ENCODE peak calls at places on chromosomes 1 and 21, in five cellular contexts. L is heart left ventricle, M is tibial nerve, Y is HepG2, E is hepatocyte. N is an unnamed sample.

GRCh38 chr1:64073705-64074104 is 129.7 kb upstream of the UBE2U start:
- DNase-seq in Y (no peak), L (no peak), M (no peak), E (no peak), N (peak; percentile 20)

GRCh38 chr1:200243042-200243437 is 166.8 kb downstream of the ZNF281 start:
- DNase-seq in E (peak; percentile 10), M (no peak), Y (no peak), L (no peak), N (no peak)

GRCh38 chr21:32844653-32845443 is 73.3 kb upstream of the PAXBP1 start:
- DNase-seq in M (no peak), E (peak; percentile 19), L (no peak), Y (no peak), N (no peak)

GRCh38 chr1:32761253-32761877 is 55.8 kb downstream of the YARS1 start:
- DNase-seq in L (no peak), E (peak; percentile 63), M (peak; percentile 57), Y (no peak), N (peak; percentile 30)

GRCh38 chr1:180218806-180219765 is 11.0 kb upstream of the LHX4 start:
- DNase-seq in Y (no peak), M (no peak), E (no peak), L (no peak), N (no peak)

GRCh38 chr1:156444407-156445001 is 56.1 kb downstream of the MEF2D start:
- DNase-seq in M (no peak), E (no peak), Y (peak; percentile 52), L (no peak), N (peak; percentile 70)

GRCh38 chr1:22835920-22836319 is 125.3 kb downstream of the EPHB2 start:
- DNase-seq in E (peak; percentile 65), M (no peak), Y (no peak), L (no peak), N (no peak)

GRCh38 chr1:159141584-159142518 is 29.6 kb upstream of the CADM3 start:
- DNase-seq in Y (no peak), M (no peak), L (no peak), E (no peak), N (peak; percentile 45)

GRCh38 chr1:165352442-165353293 is 3.8 kb downstream of the LMX1A start:
- DNase-seq in Y (no peak), L (no peak), E (peak; percentile 48), M (no peak), N (no peak)

GRCh38 chr21:31354604-31355443 is 10.8 kb upstream of the TIAM1 start:
- DNase-seq in M (no peak), L (no peak), E (no peak), Y (no peak), N (no peak)

GRCh38 chr21:38298833-38299232 is 42.0 kb downstream of the KCNJ15 start:
- DNase-seq in E (no peak), L (no peak), M (no peak), Y (no peak), N (no peak)

GRCh38 chr1:244065960-244066388 is 14.9 kb downstream of the ZBTB18 start:
- DNase-seq in M (no peak), E (no peak), Y (no peak), L (no peak), N (no peak)

GRCh38 chr21:40349591-40349990 is 482.4 kb downstream of the PCP4 start:
- DNase-seq in M (no peak), E (no peak), Y (no peak), L (no peak), N (no peak)

GRCh38 chr1:180343931-180344406 is 113.9 kb downstream of the LHX4 start:
- DNase-seq in Y (no peak), M (peak; percentile 48), E (peak; percentile 9), L (peak; percentile 31), N (peak; percentile 49)

GRCh38 chr1:231691618-231692259 is 65.1 kb downstream of the DISC1 start:
- DNase-seq in M (peak; percentile 55), E (peak; percentile 48), L (no peak), Y (peak; percentile 31), N (peak; percentile 45)

GRCh38 chr1:154773551-154773950 is 96.5 kb downstream of the KCNN3 start:
- DNase-seq in M (no peak), E (no peak), L (no peak), Y (no peak), N (no peak)

GRCh38 chr1:38872401-38873026 is 634 bp downstream of the MYCBP start:
- DNase-seq in L (peak; percentile 30), E (peak; percentile 28), Y (no peak), M (no peak), N (no peak)

GRCh38 chr21:36149788-36150187 is 6.8 kb upstream of the DOP1B start:
- DNase-seq in M (no peak), L (no peak), E (no peak), Y (no peak), N (no peak)

GRCh38 chr1:70072239-70072751 is 133.1 kb downstream of the LRRC40 start:
- DNase-seq in Y (no peak), M (no peak), L (no peak), E (no peak), N (no peak)

GRCh38 chr1:213582976-213583567 is 404.7 kb upstream of the PROX1 start:
- DNase-seq in Y (no peak), E (no peak), M (no peak), L (no peak), N (no peak)

GRCh38 chr1:59506952-59507351 is 210.1 kb downstream of the FGGY start:
- DNase-seq in E (no peak), M (no peak), Y (no peak), L (peak; percentile 44), N (no peak)

GRCh38 chr1:47865881-47866535 is 131.2 kb downstream of the TRABD2B start:
- DNase-seq in E (peak; percentile 73), Y (peak; percentile 68), L (no peak), M (no peak), N (no peak)

GRCh38 chr21:44370027-44370735 is 16.8 kb downstream of the TRPM2 start:
- DNase-seq in L (no peak), M (no peak), Y (peak; percentile 54), E (peak; percentile 78), N (peak; percentile 36)

GRCh38 chr1:115543247-115543646 is 98.5 kb upstream of the VANGL1 start:
- DNase-seq in E (no peak), Y (no peak), M (no peak), L (no peak), N (no peak)

GRCh38 chr1:33517596-33518250 is 45.3 kb downstream of the ZSCAN20 start:
- DNase-seq in M (no peak), Y (no peak), E (no peak), L (no peak), N (no peak)

GRCh38 chr21:35738342-35738961 is 321.9 kb downstream of the SETD4 start:
- DNase-seq in E (peak; percentile 18), Y (no peak), L (peak; percentile 45), M (no peak), N (no peak)

GRCh38 chr21:33325222-33326067 is 675 bp downstream of the IFNAR1 start:
- DNase-seq in E (peak; percentile 83), Y (peak; percentile 35), M (peak; percentile 61), L (peak; percentile 85), N (peak; percentile 57)

GRCh38 chr1:61227857-61228557 is 145.6 kb downstream of the NFIA start:
- DNase-seq in Y (no peak), L (no peak), M (no peak), E (no peak), N (peak; percentile 31)

GRCh38 chr1:189374816-189375215 is 1102.8 kb downstream of the BRINP3 start:
- DNase-seq in E (no peak), M (no peak), Y (no peak), L (no peak), N (no peak)

GRCh38 chr1:80248886-80249285 is 1242.4 kb upstream of the ADGRL4 start:
- DNase-seq in E (no peak), L (no peak), M (no peak), Y (no peak), N (no peak)

GRCh38 chr21:17371470-17371869 is 141.4 kb upstream of the CXADR start:
- DNase-seq in M (no peak), Y (no peak), E (no peak), L (no peak), N (no peak)

DNA sequence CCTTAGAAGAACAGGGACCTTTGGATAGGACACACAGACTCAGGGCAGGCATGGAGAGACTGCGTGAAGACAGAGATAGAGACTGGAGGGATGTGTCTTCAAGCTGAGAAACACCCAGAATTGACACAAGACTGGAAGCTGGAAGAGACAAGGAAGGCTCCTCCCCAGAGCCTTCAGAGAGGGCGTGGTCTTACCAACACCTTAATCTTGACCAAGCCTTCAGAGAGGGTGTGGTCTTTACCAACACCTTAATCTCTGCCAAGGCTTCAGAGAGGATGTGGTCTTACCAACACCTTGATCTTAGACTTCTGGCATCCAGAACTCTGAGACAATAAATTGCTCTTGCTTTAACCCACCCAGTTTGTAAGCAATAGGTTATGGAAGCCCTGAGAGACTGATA is 481.4 kb upstream of the VAMP3 start:
- DNase-seq in E (no peak), L (no peak), Y (no peak), M (no peak), N (no peak)
- TF ChIP-seq CTCF in E (no peak), L (no peak), Y (no peak), M (no peak), N (no peak)

DNA sequence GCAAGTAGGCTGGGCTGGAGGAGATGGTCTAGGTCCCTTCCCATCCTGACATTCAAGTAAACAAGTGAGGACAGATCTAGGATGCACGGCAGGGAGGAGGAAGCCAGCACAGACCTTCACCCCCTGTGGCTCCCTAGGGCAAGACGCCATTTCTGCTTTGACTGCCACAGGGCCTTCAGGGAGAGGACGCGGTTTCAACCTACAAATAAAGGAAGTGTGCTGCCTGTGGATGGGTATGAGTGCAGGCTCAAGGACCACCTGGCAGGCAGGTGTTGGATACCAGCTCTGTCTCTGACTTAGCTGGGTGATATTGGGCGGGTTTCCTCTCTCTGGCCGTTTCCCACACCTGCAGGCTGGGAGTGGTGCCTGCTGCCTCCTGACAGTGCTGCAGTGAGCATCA is 16.2 kb downstream of the SLC2A1 start:
- DNase-seq in M (no peak), L (no peak), E (no peak), Y (no peak), N (no peak)
- H3K4me1 ChIP-seq in M (peaks cover 96% of the 10 kb centered on the region), L (peaks cover 41% of the 10 kb centered on the region), E (peaks cover 62% of the 10 kb centered on the region), Y (peaks cover 100% of the 10 kb centered on the region), N (peaks cover 8% of the 10 kb centered on the region)

DNA sequence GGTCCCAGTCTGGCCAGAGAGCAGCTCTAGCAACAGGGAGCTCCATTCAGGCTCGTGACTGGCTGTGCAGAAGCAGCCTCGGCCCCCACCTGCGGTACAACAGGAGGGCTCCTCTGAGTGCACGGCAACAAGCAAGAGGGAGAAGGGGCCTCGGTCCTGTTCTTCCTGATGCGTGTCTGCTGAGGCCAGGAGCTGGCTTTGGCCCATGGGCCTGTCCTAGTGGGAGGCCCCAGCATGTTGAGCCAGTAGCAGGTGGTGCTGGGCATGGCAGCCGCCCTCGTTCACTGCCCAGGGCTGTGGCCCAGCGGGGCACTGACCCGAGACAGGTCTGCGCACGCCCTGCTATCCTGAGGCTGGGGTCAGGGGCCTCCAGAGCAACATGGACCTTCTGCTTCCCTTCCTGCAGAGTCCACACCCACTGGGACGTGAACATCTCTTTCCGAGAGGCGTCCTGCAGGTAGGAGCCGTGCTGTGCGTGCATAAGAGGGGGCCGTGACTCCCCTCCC is 7.0 kb downstream of the SAMD11 start:
- DNase-seq in L (no peak), M (no peak), E (no peak), Y (no peak), N (no peak)
- H3K27me3 ChIP-seq in L (peaks cover 22% of the 10 kb centered on the region), M (peaks cover 55% of the 10 kb centered on the region), E (peaks cover 38% of the 10 kb centered on the region), Y (peaks cover 41% of the 10 kb centered on the region), N (peaks cover 5% of the 10 kb centered on the region)

DNA sequence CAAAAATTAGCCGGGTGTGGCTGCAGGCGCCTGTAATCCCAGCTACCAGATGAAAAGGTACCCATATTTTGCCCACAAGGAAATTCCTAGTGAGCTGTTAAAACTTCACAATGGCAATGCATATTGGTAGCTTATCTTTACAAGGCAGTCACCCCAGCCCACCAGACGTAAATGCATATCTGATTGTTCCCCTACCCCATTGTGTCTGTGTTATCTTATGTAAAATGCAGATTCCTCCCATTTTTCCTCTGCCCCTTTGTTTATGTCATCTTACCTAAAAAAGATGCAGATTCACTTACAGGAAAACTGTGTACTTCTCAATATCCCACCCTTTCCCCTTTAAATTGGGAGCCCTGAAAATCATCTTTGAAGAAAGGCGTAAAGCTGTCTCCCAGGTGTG is 103.1 kb upstream of the SLC2A1 start:
- DNase-seq in M (no peak), E (no peak), Y (no peak), L (no peak), N (no peak)
- TF ChIP-seq CTCF in M (no peak), E (no peak), Y (no peak), L (no peak), N (no peak)